ENCODE peak calls at places on chromosomes 2 and 18, in six cellular contexts. One of them, this sample, is unnamed.

GRCh38 chr2:118319271-118319684 is 231.0 kb downstream of the INSIG2 start:
- DNase-seq in K562: no peak
- DNase-seq in HepG2: no peak
- DNase-seq in GM12878: no peak
- DNase-seq in H1: peak
- DNase-seq in GM12891: no peak
- DNase-seq in this sample: no peak

GRCh38 chr18:10946058-10946457 is 203.3 kb downstream of the PIEZO2 start:
- DNase-seq in GM12891: no peak
- DNase-seq in K562: no peak
- DNase-seq in HepG2: no peak
- DNase-seq in H1: no peak
- DNase-seq in GM12878: no peak
- DNase-seq in this sample: no peak

GRCh38 chr2:4047961-4048891 is 344.9 kb downstream of the DCDC2C start:
- DNase-seq in GM12891: no peak
- DNase-seq in HepG2: no peak
- DNase-seq in GM12878: no peak
- DNase-seq in K562: no peak
- DNase-seq in H1: no peak
- DNase-seq in this sample: no peak

GRCh38 chr2:135839713-135840112 is 2.7 kb upstream of the LCT start:
- DNase-seq in K562: no peak
- DNase-seq in GM12891: no peak
- DNase-seq in H1: no peak
- DNase-seq in HepG2: no peak
- DNase-seq in GM12878: no peak
- DNase-seq in this sample: no peak

GRCh38 chr2:96265349-96265839 is 403 bp downstream of the TMEM127 start:
- DNase-seq in H1: no peak
- DNase-seq in GM12878: no peak
- DNase-seq in K562: peak
- DNase-seq in HepG2: peak
- DNase-seq in GM12891: no peak
- DNase-seq in this sample: no peak

GRCh38 chr2:45567974-45568789 is 42.9 kb downstream of the SRBD1 start:
- DNase-seq in HepG2: no peak
- DNase-seq in GM12891: peak
- DNase-seq in K562: no peak
- DNase-seq in H1: no peak
- DNase-seq in GM12878: peak
- DNase-seq in this sample: peak

GRCh38 chr2:237320801-237321563 is 93.0 kb downstream of the COL6A3 start:
- DNase-seq in GM12891: no peak
- DNase-seq in K562: no peak
- DNase-seq in H1: no peak
- DNase-seq in GM12878: no peak
- DNase-seq in HepG2: no peak
- DNase-seq in this sample: no peak

GRCh38 chr2:28364611-28365010 is 28.0 kb upstream of the FOSL2 start:
- DNase-seq in H1: no peak
- DNase-seq in GM12878: no peak
- DNase-seq in GM12891: no peak
- DNase-seq in K562: no peak
- DNase-seq in HepG2: no peak
- DNase-seq in this sample: no peak

GRCh38 chr2:97774425-97774824 is 61.0 kb downstream of the ZAP70 start:
- DNase-seq in HepG2: peak
- DNase-seq in GM12878: no peak
- DNase-seq in H1: no peak
- DNase-seq in K562: no peak
- DNase-seq in GM12891: no peak
- DNase-seq in this sample: no peak

GRCh38 chr2:178484245-178485041 is 4.2 kb downstream of the PLEKHA3 start:
- DNase-seq in HepG2: no peak
- DNase-seq in H1: no peak
- DNase-seq in GM12878: no peak
- DNase-seq in GM12891: no peak
- DNase-seq in K562: no peak
- DNase-seq in this sample: no peak
- TF ChIP-seq TAF1 in HepG2: no peak
- TF ChIP-seq TAF1 in H1: no peak
- TF ChIP-seq TAF1 in GM12878: no peak
- TF ChIP-seq TAF1 in GM12891: no peak
- TF ChIP-seq TAF1 in K562: no peak
- TF ChIP-seq TAF1 in this sample: no peak

GRCh38 chr2:158497486-158497885 is 40.7 kb downstream of the PKP4 start:
- DNase-seq in HepG2: peak
- DNase-seq in GM12891: no peak
- DNase-seq in H1: no peak
- DNase-seq in K562: no peak
- DNase-seq in GM12878: no peak
- DNase-seq in this sample: no peak

GRCh38 chr2:158496986-158497385 is 40.2 kb downstream of the PKP4 start:
- DNase-seq in GM12891: no peak
- DNase-seq in K562: no peak
- DNase-seq in HepG2: no peak
- DNase-seq in H1: no peak
- DNase-seq in GM12878: no peak
- DNase-seq in this sample: no peak

GRCh38 chr2:158499383-158499782 is 42.6 kb downstream of the PKP4 start:
- DNase-seq in H1: no peak
- DNase-seq in GM12891: no peak
- DNase-seq in HepG2: no peak
- DNase-seq in GM12878: no peak
- DNase-seq in K562: no peak
- DNase-seq in this sample: no peak

GRCh38 chr2:158498043-158498748 is 41.4 kb downstream of the PKP4 start:
- DNase-seq in H1: no peak
- DNase-seq in GM12891: no peak
- DNase-seq in K562: no peak
- DNase-seq in GM12878: no peak
- DNase-seq in HepG2: no peak
- DNase-seq in this sample: no peak

DNA sequence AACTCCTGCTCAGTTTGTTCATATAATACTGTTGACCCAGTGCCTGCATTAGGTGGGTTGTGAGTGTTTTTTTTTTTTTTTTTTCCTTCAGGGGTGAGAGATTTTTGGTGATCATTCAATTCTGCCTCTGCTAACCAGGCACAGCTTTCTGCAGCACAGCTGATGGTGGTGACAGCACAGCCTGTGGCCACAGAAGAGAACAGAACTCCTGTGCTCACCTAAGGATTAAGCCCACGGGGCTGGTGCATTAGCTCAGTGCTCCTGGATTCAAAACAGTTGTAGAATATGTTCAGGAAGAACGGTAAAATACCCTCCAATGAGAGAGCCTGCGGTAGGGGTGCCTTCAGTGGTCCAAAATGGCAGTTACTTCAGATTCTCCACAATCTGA is 42.0 kb downstream of the PKP4 start:
- DNase-seq in GM12878: no peak
- DNase-seq in K562: no peak
- DNase-seq in H1: no peak
- DNase-seq in HepG2: no peak
- DNase-seq in GM12891: no peak
- DNase-seq in this sample: no peak
- TF ChIP-seq POLR2A in GM12878: no peak
- TF ChIP-seq POLR2A in K562: no peak
- TF ChIP-seq POLR2A in H1: no peak
- TF ChIP-seq POLR2A in HepG2: no peak
- TF ChIP-seq POLR2A in GM12891: no peak
- TF ChIP-seq POLR2A in this sample: no peak

GRCh38 chr18:47964086-47964485 is 33.6 kb upstream of the SMAD2 start:
- DNase-seq in HepG2: no peak
- DNase-seq in H1: no peak
- DNase-seq in GM12891: no peak
- DNase-seq in GM12878: no peak
- DNase-seq in K562: no peak
- DNase-seq in this sample: no peak
- TF ChIP-seq TAF1 in HepG2: no peak
- TF ChIP-seq TAF1 in H1: no peak
- TF ChIP-seq TAF1 in GM12891: no peak
- TF ChIP-seq TAF1 in GM12878: no peak
- TF ChIP-seq TAF1 in K562: no peak
- TF ChIP-seq TAF1 in this sample: no peak

DNA sequence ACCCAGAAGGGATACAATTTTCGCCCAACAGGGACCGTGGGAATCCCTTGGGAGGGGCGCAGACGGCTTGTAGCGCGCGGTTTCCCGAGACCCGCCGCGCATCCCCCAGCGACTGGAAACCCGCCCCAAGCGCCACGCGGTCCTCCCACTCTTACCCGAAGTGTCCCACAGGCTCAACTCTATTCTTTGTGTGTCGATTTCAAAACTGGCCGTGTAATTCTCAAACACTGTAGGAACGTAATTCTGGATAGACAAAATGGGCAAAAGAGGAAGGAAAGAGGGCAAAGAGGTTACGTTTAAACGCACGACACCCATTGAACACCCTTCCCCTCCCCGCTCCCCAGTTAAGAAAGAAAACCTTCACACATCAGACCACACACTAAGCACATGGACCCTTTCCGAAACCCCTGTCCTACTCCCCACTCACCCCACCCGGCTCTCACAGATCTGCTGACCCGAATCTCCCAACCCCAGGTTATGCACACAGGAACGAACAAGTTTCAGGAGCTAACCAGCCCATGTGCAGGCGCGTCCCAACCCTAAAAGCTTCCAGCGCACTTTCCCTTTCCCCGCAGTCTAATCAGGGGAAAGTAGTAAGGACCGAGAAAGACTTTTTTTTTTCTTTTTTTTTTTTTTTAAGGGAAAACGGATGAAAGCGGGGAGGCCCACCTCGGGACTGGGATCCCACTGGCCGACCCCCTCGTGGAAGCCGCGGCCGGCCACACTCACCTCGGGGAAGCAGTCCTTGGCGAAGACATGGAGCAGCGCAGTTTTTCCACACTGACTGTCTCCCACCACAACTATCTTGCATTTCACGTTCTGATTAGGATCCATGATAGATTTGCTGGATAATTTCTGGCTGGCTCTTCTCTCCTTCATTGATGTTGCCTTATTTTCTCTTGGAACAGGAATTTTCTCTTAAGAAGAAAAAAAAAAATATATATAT is 655 bp downstream of the RND3 start:
- DNase-seq in H1: no peak
- DNase-seq in HepG2: no peak
- DNase-seq in K562: no peak
- DNase-seq in GM12878: no peak
- DNase-seq in GM12891: peak
- DNase-seq in this sample: peak
- TF ChIP-seq POLR2A in H1: peak
- TF ChIP-seq POLR2A in HepG2: no peak
- TF ChIP-seq POLR2A in K562: no peak
- TF ChIP-seq POLR2A in GM12878: no peak
- TF ChIP-seq POLR2A in GM12891: no peak
- TF ChIP-seq POLR2A in this sample: no peak

DNA sequence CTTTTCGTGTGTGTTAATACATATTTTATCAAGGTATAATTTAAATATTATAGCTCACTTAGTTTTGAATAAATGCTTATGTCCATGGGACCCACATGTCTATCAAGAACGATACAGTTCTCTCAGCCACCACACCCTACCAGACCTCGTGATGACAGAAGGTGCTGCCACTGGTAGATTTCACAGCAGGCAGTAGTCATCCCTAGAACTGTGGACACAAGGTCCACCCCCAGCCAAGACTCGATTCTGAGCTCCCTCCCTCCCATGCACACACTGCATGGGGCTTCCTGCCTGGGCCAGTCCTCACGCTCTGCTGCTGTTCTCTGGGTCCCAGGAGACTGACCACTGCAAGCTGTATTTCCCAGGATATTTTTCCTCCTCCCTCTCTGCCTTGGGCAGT is 26.5 kb upstream of the CREB1 start:
- DNase-seq in K562: peak
- DNase-seq in GM12878: no peak
- DNase-seq in H1: no peak
- DNase-seq in HepG2: no peak
- DNase-seq in GM12891: no peak
- DNase-seq in this sample: peak
- TF ChIP-seq TAF1 in K562: no peak
- TF ChIP-seq TAF1 in GM12878: no peak
- TF ChIP-seq TAF1 in H1: no peak
- TF ChIP-seq TAF1 in HepG2: no peak
- TF ChIP-seq TAF1 in GM12891: peak
- TF ChIP-seq TAF1 in this sample: no peak

GRCh38 chr2:44450082-44450481 is 88.3 kb downstream of the CAMKMT start:
- DNase-seq in H1: no peak
- DNase-seq in K562: no peak
- DNase-seq in HepG2: no peak
- DNase-seq in GM12878: no peak
- DNase-seq in GM12891: no peak
- DNase-seq in this sample: no peak

GRCh38 chr2:44455877-44456276 is 94.1 kb downstream of the CAMKMT start:
- DNase-seq in GM12891: no peak
- DNase-seq in K562: no peak
- DNase-seq in GM12878: no peak
- DNase-seq in HepG2: no peak
- DNase-seq in H1: no peak
- DNase-seq in this sample: no peak

GRCh38 chr2:44450806-44451205 is 89.1 kb downstream of the CAMKMT start:
- DNase-seq in H1: no peak
- DNase-seq in K562: no peak
- DNase-seq in HepG2: no peak
- DNase-seq in GM12891: no peak
- DNase-seq in GM12878: no peak
- DNase-seq in this sample: no peak

GRCh38 chr2:44452184-44452583 is 90.4 kb downstream of the CAMKMT start:
- DNase-seq in HepG2: no peak
- DNase-seq in H1: no peak
- DNase-seq in K562: no peak
- DNase-seq in GM12891: no peak
- DNase-seq in GM12878: no peak
- DNase-seq in this sample: no peak

GRCh38 chr2:44453289-44453688 is 91.5 kb downstream of the CAMKMT start:
- DNase-seq in GM12891: no peak
- DNase-seq in K562: no peak
- DNase-seq in GM12878: no peak
- DNase-seq in H1: no peak
- DNase-seq in HepG2: no peak
- DNase-seq in this sample: no peak
- TF ChIP-seq POLR2A in GM12891: no peak
- TF ChIP-seq POLR2A in K562: no peak
- TF ChIP-seq POLR2A in GM12878: no peak
- TF ChIP-seq POLR2A in H1: no peak
- TF ChIP-seq POLR2A in HepG2: no peak
- TF ChIP-seq POLR2A in this sample: no peak

DNA sequence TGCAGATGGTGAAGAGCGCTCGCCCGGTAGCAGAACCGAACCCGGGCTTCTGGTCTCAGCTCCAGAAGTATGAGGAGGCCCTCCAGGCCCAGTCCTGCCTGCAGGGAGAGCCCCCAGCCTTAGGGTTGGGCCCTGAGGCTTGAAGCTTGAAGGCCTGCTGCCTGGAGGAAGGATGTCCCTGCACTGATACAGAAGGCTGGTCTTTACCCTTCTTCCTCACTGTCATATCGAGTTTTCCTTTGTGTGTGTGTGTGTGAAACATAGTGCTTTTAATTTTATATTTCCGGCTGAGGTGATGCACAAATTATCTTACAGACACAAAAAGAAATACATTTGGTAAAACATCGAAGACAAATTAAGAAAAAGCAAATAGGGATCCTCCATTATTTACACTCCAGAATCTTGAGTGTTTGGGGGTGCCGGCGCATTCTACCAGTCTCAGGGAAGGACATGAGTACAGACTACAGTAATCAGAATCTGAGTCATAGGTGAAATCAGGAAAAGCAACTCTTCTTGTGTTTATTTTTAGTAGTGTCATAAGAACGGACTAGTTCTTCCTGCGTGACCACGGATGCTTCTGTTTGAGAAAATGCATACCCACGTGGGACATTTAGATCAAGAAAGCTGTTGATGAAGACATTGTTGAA is 1.3 kb downstream of the DUSP28 start:
- DNase-seq in H1: no peak
- DNase-seq in GM12878: peak
- DNase-seq in GM12891: no peak
- DNase-seq in HepG2: no peak
- DNase-seq in K562: no peak
- DNase-seq in this sample: no peak
- TF ChIP-seq TAF1 in H1: no peak
- TF ChIP-seq TAF1 in GM12878: no peak
- TF ChIP-seq TAF1 in GM12891: no peak
- TF ChIP-seq TAF1 in HepG2: no peak
- TF ChIP-seq TAF1 in K562: no peak
- TF ChIP-seq TAF1 in this sample: no peak

This sample was measured in GM12892.